ENCODE peak calls at places on chromosomes 11 and 22, in four cellular contexts. K is brain microvascular endothelial cell, C is Panc1, M is IMR-90. Z is an unnamed sample.

GRCh38 chr11:75663808-75664207 is 5.0 kb downstream of the MAP6 start:
- DNase-seq in K (no peak), C (no peak), M (no peak), Z (no peak)

GRCh38 chr11:91952056-91952455 is 272.6 kb upstream of the FAT3 start:
- DNase-seq in K (no peak), C (no peak), M (no peak), Z (no peak)

GRCh38 chr22:27257987-27258386 is 543.6 kb downstream of the MN1 start:
- DNase-seq in K (no peak), C (no peak), M (no peak), Z (no peak)

GRCh38 chr11:67045314-67045713 is 11.3 kb upstream of the RHOD start:
- DNase-seq in K (peak; percentile 94), C (no peak), M (peak; percentile 95), Z (peak; percentile 90)

GRCh38 chr11:119706029-119706428 is 23.0 kb downstream of the NECTIN1 start:
- DNase-seq in K (no peak), C (no peak), M (no peak), Z (no peak)

GRCh38 chr11:64660706-64661105 is 62.3 kb downstream of the NRXN2 start:
- DNase-seq in K (no peak), C (no peak), M (no peak), Z (no peak)

GRCh38 chr11:12060385-12060980 is 49.9 kb upstream of the MICAL2 start:
- DNase-seq in K (no peak), C (no peak), M (no peak), Z (no peak)

GRCh38 chr22:41732096-41732772 is 32.9 kb downstream of the MEI1 start:
- DNase-seq in K (no peak), C (no peak), M (no peak), Z (no peak)

GRCh38 chr11:20337526-20338154 is 25.9 kb upstream of the HTATIP2 start:
- DNase-seq in K (peak; percentile 20), C (no peak), M (peak; percentile 11), Z (no peak)

GRCh38 chr11:6570691-6571427 is 32.6 kb downstream of the RRP8 start:
- DNase-seq in K (no peak), C (no peak), M (no peak), Z (no peak)

GRCh38 chr11:57370251-57370650 is 10.7 kb downstream of the PRG3 start:
- DNase-seq in K (peak; percentile 43), C (no peak), M (peak; percentile 73), Z (no peak)

GRCh38 chr11:75148436-75148983 is 2.4 kb upstream of the SLCO2B1 start:
- DNase-seq in K (no peak), C (no peak), M (no peak), Z (no peak)

GRCh38 chr11:95660038-95660437 is 129.5 kb downstream of the FAM76B start:
- DNase-seq in K (no peak), C (no peak), M (no peak), Z (no peak)

GRCh38 chr11:123504401-123504800 is 74.3 kb downstream of the GRAMD1B start:
- DNase-seq in K (no peak), C (no peak), M (no peak), Z (no peak)

GRCh38 chr11:117300773-117301172 is 9.6 kb downstream of the BACE1-AS start:
- DNase-seq in K (no peak), C (no peak), M (no peak), Z (no peak)

GRCh38 chr11:20597924-20598484 is 1.4 kb upstream of the SLC6A5 start:
- DNase-seq in K (no peak), C (no peak), M (no peak), Z (no peak)

GRCh38 chr11:46130286-46130937 is 9.2 kb upstream of the PHF21A start:
- DNase-seq in K (no peak), C (no peak), M (no peak), Z (no peak)

GRCh38 chr11:47184711-47185304 is 1.4 kb downstream of the PACSIN3 start:
- DNase-seq in K (no peak), C (no peak), M (no peak), Z (no peak)

GRCh38 chr11:115912484-115912945 is 408.3 kb upstream of the CADM1 start:
- DNase-seq in K (no peak), C (no peak), M (peak; percentile 25), Z (no peak)

GRCh38 chr11:19988598-19988997 is 171.7 kb downstream of the DBX1 start:
- DNase-seq in K (peak; percentile 57), C (no peak), M (peak; percentile 92), Z (no peak)

GRCh38 chr11:27254744-27255446 is 108.1 kb downstream of the CCDC34 start:
- DNase-seq in K (peak; percentile 66), C (no peak), M (peak; percentile 54), Z (no peak)

GRCh38 chr11:110907629-110908028 is 195.4 kb upstream of the ARHGAP20 start:
- DNase-seq in K (peak; percentile 90), C (no peak), M (peak; percentile 98), Z (peak; percentile 98)

GRCh38 chr11:69645801-69646492 is 5.0 kb downstream of the CCND1 start:
- DNase-seq in K (no peak), C (no peak), M (no peak), Z (no peak)

GRCh38 chr11:106271126-106271525 is 193.7 kb downstream of the AASDHPPT start:
- DNase-seq in K (no peak), C (no peak), M (no peak), Z (peak; percentile 2)

GRCh38 chr22:24157783-24158170 is 23.5 kb upstream of the SUSD2 start:
- DNase-seq in K (no peak), C (no peak), M (no peak), Z (no peak)

GRCh38 chr11:29578806-29579205 is 438.0 kb downstream of the KCNA4 start:
- DNase-seq in K (no peak), C (no peak), M (no peak), Z (no peak)

GRCh38 chr22:20395181-20395896 is 1.4 kb downstream of the ZNF74 start:
- DNase-seq in K (no peak), C (no peak), M (no peak), Z (no peak)
- H3K4me3 ChIP-seq in K (no peak overlapping the region), C (peak overlapping the region; percentile 72), M (no peak overlapping the region), Z (no peak overlapping the region)

GRCh38 chr11:86814775-86815174 is 14.4 kb downstream of the PRSS23 start:
- DNase-seq in K (no peak), C (no peak), M (peak; percentile 67), Z (no peak)
- TF ChIP-seq CTCF in K (no peak), C (no peak), M (no peak), Z (no peak)

DNA sequence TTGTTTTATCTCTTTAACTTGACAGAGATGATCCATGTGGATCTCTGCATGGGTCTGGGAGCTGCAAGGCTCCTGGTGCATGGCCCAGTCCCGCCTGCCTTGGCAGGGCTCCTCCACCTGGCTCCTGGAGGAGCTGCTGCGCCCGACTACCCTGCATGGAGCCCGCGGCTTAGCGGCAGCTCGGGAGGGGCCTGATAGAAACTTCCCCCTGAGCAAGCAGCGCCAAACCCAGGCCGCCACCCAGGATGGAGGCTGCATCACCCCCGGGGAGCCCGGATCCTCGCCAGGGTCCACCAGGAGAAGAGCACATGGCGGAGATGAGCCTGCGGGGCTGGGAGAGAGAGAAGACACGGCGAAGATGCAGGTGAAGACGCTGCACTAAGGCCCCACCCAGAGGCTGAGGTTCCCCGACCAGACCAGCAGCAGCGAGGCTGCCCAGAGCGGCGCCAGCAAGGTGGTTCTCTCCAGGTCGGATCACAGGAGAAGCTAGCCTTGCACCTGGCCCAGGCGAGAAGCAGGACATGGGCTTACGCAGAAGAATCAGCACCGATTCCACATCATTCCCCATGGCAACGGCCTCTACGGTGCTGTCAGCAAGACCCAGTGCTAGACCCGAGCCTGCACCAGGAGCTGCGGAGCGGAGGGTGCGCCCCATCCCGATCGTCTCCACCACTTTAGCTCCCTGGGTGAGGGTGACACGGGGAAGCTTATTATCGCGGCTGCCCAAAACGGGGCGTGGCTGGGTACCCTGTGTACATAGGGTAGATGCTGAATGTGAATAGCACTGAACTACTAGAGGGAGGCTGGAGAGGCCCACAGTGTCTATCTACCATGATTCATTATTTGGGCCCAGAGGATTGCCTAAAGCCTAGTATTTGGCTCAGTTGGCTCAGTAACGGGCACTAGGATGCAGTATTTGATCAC is 41.3 kb upstream of the VPREB1 start:
- DNase-seq in K (no peak), C (no peak), M (no peak), Z (no peak)
- H3K27me3 ChIP-seq in K (peaks cover 43% of the 10 kb centered on the region), C (no peaks in the 10 kb centered on the region), M (peaks cover 43% of the 10 kb centered on the region), Z (peaks cover 15% of the 10 kb centered on the region)

DNA sequence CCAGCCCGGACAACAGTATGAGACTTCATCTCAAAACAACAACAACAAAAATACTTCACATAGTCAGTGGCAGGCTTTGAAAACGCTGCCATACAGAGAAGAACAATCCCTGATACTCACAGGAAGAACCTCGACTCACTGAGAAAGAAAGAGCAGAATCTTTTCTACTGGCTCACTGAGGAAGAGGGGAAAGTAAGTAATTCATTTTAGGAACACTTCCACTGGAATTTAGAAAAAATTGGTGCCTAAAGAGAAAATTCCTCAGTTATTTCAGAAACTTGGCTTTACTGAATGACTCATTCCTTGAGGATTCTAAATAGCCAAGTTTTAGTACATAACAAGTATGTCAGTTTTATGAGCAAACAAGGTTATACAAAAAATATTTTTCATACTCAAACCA is 12.3 kb downstream of the NARS2 start:
- DNase-seq in K (no peak), C (no peak), M (peak; percentile 75), Z (no peak)
- H3K4me3 ChIP-seq in K (no peak overlapping the region), C (no peak overlapping the region), M (no peak overlapping the region), Z (no peak overlapping the region)

DNA sequence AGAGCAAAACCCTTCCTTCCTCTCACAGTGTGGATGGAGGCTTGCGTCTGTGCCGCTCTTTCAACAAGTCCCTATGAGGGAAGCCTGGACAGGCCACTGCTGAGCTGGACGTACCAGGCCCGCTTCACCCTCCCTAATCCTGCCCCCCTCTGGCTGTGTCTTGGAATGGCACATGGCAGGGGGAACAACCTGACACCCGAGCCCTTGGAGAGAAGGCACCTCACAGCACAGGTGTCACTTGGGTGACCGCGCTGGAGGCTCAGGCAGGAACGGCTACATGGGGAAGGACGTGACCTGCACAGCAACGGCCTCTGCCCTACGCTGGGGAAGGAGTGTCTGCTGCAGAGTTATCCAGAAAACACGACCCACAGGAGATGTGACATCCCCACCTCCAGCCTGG is 11.0 kb downstream of the CARS1 start:
- DNase-seq in K (no peak), C (no peak), M (no peak), Z (no peak)
- TF ChIP-seq CTCF in K (peak; percentile 49), C (no peak), M (peak; percentile 20), Z (peak; percentile 32)

GRCh38 chr11:134518616-134519389 is 106.8 kb upstream of the B3GAT1 start:
- DNase-seq in K (no peak), C (no peak), M (no peak), Z (no peak)

GRCh38 chr11:134517621-134518293 is 105.7 kb upstream of the B3GAT1 start:
- DNase-seq in K (no peak), C (no peak), M (no peak), Z (no peak)

GRCh38 chr11:134519788-134520187 is 107.7 kb upstream of the B3GAT1 start:
- DNase-seq in K (no peak), C (no peak), M (no peak), Z (no peak)

GRCh38 chr11:134521001-134521400 is 109.0 kb upstream of the B3GAT1 start:
- DNase-seq in K (no peak), C (no peak), M (no peak), Z (no peak)

DNA sequence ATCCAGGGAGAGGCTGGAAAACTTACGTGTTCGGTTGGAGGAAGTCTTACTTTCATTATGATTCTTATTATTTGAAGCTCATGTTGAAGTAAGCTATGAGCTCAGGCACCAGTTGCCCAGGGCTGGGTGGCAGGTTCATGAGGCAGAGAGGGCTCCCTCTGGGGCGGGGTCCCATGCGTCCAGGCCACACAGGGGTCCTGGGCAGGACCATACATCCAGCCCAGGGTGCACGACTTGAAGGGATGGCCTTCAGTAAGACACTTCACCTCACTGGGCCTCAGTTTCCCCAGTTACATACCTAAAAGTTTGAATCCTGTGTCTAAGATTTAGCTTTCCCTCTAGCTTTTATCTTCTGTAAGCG is 107.3 kb upstream of the B3GAT1 start:
- DNase-seq in K (no peak), C (no peak), M (no peak), Z (no peak)
- H3K27me3 ChIP-seq in K (no peaks in the 10 kb centered on the region), C (peaks cover 8% of the 10 kb centered on the region), M (no peaks in the 10 kb centered on the region), Z (no peaks in the 10 kb centered on the region)

Z was measured in kidney epithelial cell.